ENCODE peak calls at places on chromosomes 5 and 9, in ten cellular contexts. One of them, this sample, is unnamed.

GRCh38 chr9:3733039-3733408 is 207.2 kb upstream of the RFX3 start:
- DNase-seq in SJSA1: no peak
- DNase-seq in PC-9: no peak
- DNase-seq in OCI-LY7: no peak
- DNase-seq in GM23338: no peak
- DNase-seq in RWPE1: no peak
- DNase-seq in breast epithelium: no peak
- DNase-seq in cardiac muscle cell: no peak
- DNase-seq in right cardiac atrium: no peak
- DNase-seq in Peyer's patch: no peak
- DNase-seq in this sample: no peak

GRCh38 chr5:168300377-168301182 is 9.1 kb downstream of the WWC1 start:
- DNase-seq in SJSA1: no peak
- DNase-seq in PC-9: no peak
- DNase-seq in OCI-LY7: no peak
- DNase-seq in GM23338: peak
- DNase-seq in RWPE1: peak
- DNase-seq in breast epithelium: no peak
- DNase-seq in cardiac muscle cell: no peak
- DNase-seq in right cardiac atrium: no peak
- DNase-seq in Peyer's patch: no peak
- DNase-seq in this sample: no peak

GRCh38 chr9:128374221-128374675 is 3.1 kb downstream of the URM1 start:
- DNase-seq in SJSA1: no peak
- DNase-seq in PC-9: no peak
- DNase-seq in OCI-LY7: no peak
- DNase-seq in GM23338: no peak
- DNase-seq in RWPE1: no peak
- DNase-seq in breast epithelium: no peak
- DNase-seq in cardiac muscle cell: no peak
- DNase-seq in right cardiac atrium: no peak
- DNase-seq in Peyer's patch: no peak
- DNase-seq in this sample: peak

GRCh38 chr9:111037744-111038335 is 430 bp downstream of the LPAR1 start:
- DNase-seq in SJSA1: peak
- DNase-seq in PC-9: peak
- DNase-seq in OCI-LY7: no peak
- DNase-seq in GM23338: peak
- DNase-seq in RWPE1: peak
- DNase-seq in breast epithelium: no peak
- DNase-seq in cardiac muscle cell: peak
- DNase-seq in right cardiac atrium: peak
- DNase-seq in Peyer's patch: peak
- DNase-seq in this sample: no peak

GRCh38 chr9:33794560-33794959 is 801 bp upstream of the PRSS3 start:
- DNase-seq in SJSA1: no peak
- DNase-seq in PC-9: no peak
- DNase-seq in OCI-LY7: no peak
- DNase-seq in GM23338: no peak
- DNase-seq in RWPE1: no peak
- DNase-seq in breast epithelium: no peak
- DNase-seq in cardiac muscle cell: no peak
- DNase-seq in right cardiac atrium: no peak
- DNase-seq in Peyer's patch: no peak
- DNase-seq in this sample: no peak

GRCh38 chr5:164073013-164073535 is 567.7 kb downstream of the MAT2B start:
- DNase-seq in SJSA1: no peak
- DNase-seq in PC-9: no peak
- DNase-seq in OCI-LY7: no peak
- DNase-seq in GM23338: no peak
- DNase-seq in RWPE1: no peak
- DNase-seq in breast epithelium: no peak
- DNase-seq in cardiac muscle cell: peak
- DNase-seq in right cardiac atrium: no peak
- DNase-seq in Peyer's patch: no peak
- DNase-seq in this sample: no peak

GRCh38 chr5:179217356-179217755 is 127.9 kb downstream of the ADAMTS2 start:
- DNase-seq in SJSA1: no peak
- DNase-seq in PC-9: no peak
- DNase-seq in OCI-LY7: no peak
- DNase-seq in GM23338: no peak
- DNase-seq in RWPE1: no peak
- DNase-seq in breast epithelium: no peak
- DNase-seq in cardiac muscle cell: no peak
- DNase-seq in right cardiac atrium: no peak
- DNase-seq in Peyer's patch: no peak
- DNase-seq in this sample: no peak

GRCh38 chr9:108386859-108387384 is 468.9 kb downstream of the ACTL7B start:
- DNase-seq in SJSA1: peak
- DNase-seq in PC-9: no peak
- DNase-seq in OCI-LY7: no peak
- DNase-seq in GM23338: no peak
- DNase-seq in RWPE1: peak
- DNase-seq in breast epithelium: no peak
- DNase-seq in cardiac muscle cell: no peak
- DNase-seq in right cardiac atrium: no peak
- DNase-seq in Peyer's patch: no peak
- DNase-seq in this sample: no peak

GRCh38 chr5:143682788-143683419 is 129.1 kb upstream of the HMHB1 start:
- DNase-seq in SJSA1: no peak
- DNase-seq in PC-9: no peak
- DNase-seq in OCI-LY7: no peak
- DNase-seq in GM23338: no peak
- DNase-seq in RWPE1: no peak
- DNase-seq in breast epithelium: no peak
- DNase-seq in cardiac muscle cell: no peak
- DNase-seq in right cardiac atrium: no peak
- DNase-seq in Peyer's patch: no peak
- DNase-seq in this sample: no peak

GRCh38 chr5:133261993-133262392 is 210.2 kb downstream of the HSPA4 start:
- DNase-seq in SJSA1: no peak
- DNase-seq in PC-9: no peak
- DNase-seq in OCI-LY7: no peak
- DNase-seq in GM23338: peak
- DNase-seq in RWPE1: no peak
- DNase-seq in breast epithelium: no peak
- DNase-seq in cardiac muscle cell: peak
- DNase-seq in right cardiac atrium: no peak
- DNase-seq in Peyer's patch: no peak
- DNase-seq in this sample: no peak

GRCh38 chr5:9722826-9723225 is 92.7 kb upstream of the TAS2R1 start:
- DNase-seq in SJSA1: no peak
- DNase-seq in PC-9: no peak
- DNase-seq in OCI-LY7: no peak
- DNase-seq in GM23338: no peak
- DNase-seq in RWPE1: no peak
- DNase-seq in breast epithelium: no peak
- DNase-seq in cardiac muscle cell: no peak
- DNase-seq in right cardiac atrium: no peak
- DNase-seq in Peyer's patch: no peak
- DNase-seq in this sample: no peak

GRCh38 chr5:56155085-56155484 is 78.0 kb downstream of the ANKRD55 start:
- DNase-seq in SJSA1: no peak
- DNase-seq in PC-9: peak
- DNase-seq in OCI-LY7: no peak
- DNase-seq in GM23338: no peak
- DNase-seq in RWPE1: no peak
- DNase-seq in breast epithelium: no peak
- DNase-seq in cardiac muscle cell: no peak
- DNase-seq in right cardiac atrium: no peak
- DNase-seq in Peyer's patch: no peak
- DNase-seq in this sample: no peak

GRCh38 chr9:105681313-105681712 is 13.0 kb upstream of the TMEM38B start:
- DNase-seq in SJSA1: no peak
- DNase-seq in PC-9: no peak
- DNase-seq in OCI-LY7: no peak
- DNase-seq in GM23338: no peak
- DNase-seq in RWPE1: no peak
- DNase-seq in breast epithelium: no peak
- DNase-seq in cardiac muscle cell: no peak
- DNase-seq in right cardiac atrium: no peak
- DNase-seq in Peyer's patch: no peak
- DNase-seq in this sample: no peak

DNA sequence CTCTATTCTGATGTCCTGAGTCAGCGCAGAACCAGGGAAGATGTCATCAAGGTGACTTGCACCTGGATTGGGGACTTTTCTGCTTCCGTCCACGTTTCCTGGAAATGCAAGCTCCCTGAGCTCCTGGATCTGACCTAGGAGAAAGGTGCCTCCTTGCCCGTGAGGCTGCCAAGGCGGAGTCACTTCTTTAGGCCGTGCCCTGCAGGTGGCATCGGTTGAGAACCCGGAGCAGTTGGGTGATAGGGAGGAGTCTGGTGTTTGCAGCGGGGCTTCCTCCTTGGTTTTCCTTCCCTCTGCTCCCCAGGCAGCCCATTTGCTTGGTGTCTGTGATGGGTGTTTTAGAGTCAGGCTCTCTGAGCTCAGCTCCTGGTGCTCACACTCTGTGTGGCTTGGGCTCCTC is 15.2 kb downstream of the NANS start:
- DNase-seq in SJSA1: no peak
- DNase-seq in PC-9: no peak
- DNase-seq in OCI-LY7: no peak
- DNase-seq in GM23338: no peak
- DNase-seq in RWPE1: no peak
- DNase-seq in breast epithelium: no peak
- DNase-seq in cardiac muscle cell: no peak
- DNase-seq in right cardiac atrium: no peak
- DNase-seq in Peyer's patch: peak
- DNase-seq in this sample: no peak
- H3K27ac ChIP-seq in SJSA1: no peak
- H3K27ac ChIP-seq in PC-9: peak
- H3K27ac ChIP-seq in OCI-LY7: no peak
- H3K27ac ChIP-seq in GM23338: no peak
- H3K27ac ChIP-seq in RWPE1: peak
- H3K27ac ChIP-seq in breast epithelium: peak
- H3K27ac ChIP-seq in cardiac muscle cell: no peak
- H3K27ac ChIP-seq in right cardiac atrium: no peak
- H3K27ac ChIP-seq in Peyer's patch: no peak
- H3K27ac ChIP-seq in this sample: no peak

GRCh38 chr5:80229902-80230255 is 26.0 kb downstream of the SERINC5 start:
- DNase-seq in SJSA1: no peak
- DNase-seq in PC-9: no peak
- DNase-seq in OCI-LY7: no peak
- DNase-seq in GM23338: peak
- DNase-seq in RWPE1: no peak
- DNase-seq in breast epithelium: no peak
- DNase-seq in cardiac muscle cell: no peak
- DNase-seq in right cardiac atrium: no peak
- DNase-seq in Peyer's patch: no peak
- DNase-seq in this sample: no peak
- H3K27ac ChIP-seq in SJSA1: peak
- H3K27ac ChIP-seq in PC-9: peak
- H3K27ac ChIP-seq in OCI-LY7: no peak
- H3K27ac ChIP-seq in GM23338: peak
- H3K27ac ChIP-seq in RWPE1: no peak
- H3K27ac ChIP-seq in breast epithelium: peak
- H3K27ac ChIP-seq in cardiac muscle cell: peak
- H3K27ac ChIP-seq in right cardiac atrium: no peak
- H3K27ac ChIP-seq in Peyer's patch: no peak
- H3K27ac ChIP-seq in this sample: no peak

GRCh38 chr9:89436326-89436725 is 61.6 kb downstream of the SEMA4D start:
- DNase-seq in SJSA1: no peak
- DNase-seq in PC-9: no peak
- DNase-seq in OCI-LY7: no peak
- DNase-seq in GM23338: no peak
- DNase-seq in RWPE1: no peak
- DNase-seq in breast epithelium: no peak
- DNase-seq in cardiac muscle cell: no peak
- DNase-seq in right cardiac atrium: no peak
- DNase-seq in Peyer's patch: no peak
- DNase-seq in this sample: peak

GRCh38 chr9:89437772-89438171 is 60.1 kb downstream of the SEMA4D start:
- DNase-seq in SJSA1: no peak
- DNase-seq in PC-9: no peak
- DNase-seq in OCI-LY7: no peak
- DNase-seq in GM23338: no peak
- DNase-seq in RWPE1: no peak
- DNase-seq in breast epithelium: no peak
- DNase-seq in cardiac muscle cell: no peak
- DNase-seq in right cardiac atrium: no peak
- DNase-seq in Peyer's patch: no peak
- DNase-seq in this sample: no peak

GRCh38 chr9:89438194-89438593 is 59.7 kb downstream of the SEMA4D start:
- DNase-seq in SJSA1: no peak
- DNase-seq in PC-9: no peak
- DNase-seq in OCI-LY7: no peak
- DNase-seq in GM23338: no peak
- DNase-seq in RWPE1: no peak
- DNase-seq in breast epithelium: no peak
- DNase-seq in cardiac muscle cell: no peak
- DNase-seq in right cardiac atrium: no peak
- DNase-seq in Peyer's patch: no peak
- DNase-seq in this sample: no peak

GRCh38 chr9:89435315-89435823 is 62.5 kb downstream of the SEMA4D start:
- DNase-seq in SJSA1: no peak
- DNase-seq in PC-9: peak
- DNase-seq in OCI-LY7: peak
- DNase-seq in GM23338: peak
- DNase-seq in RWPE1: peak
- DNase-seq in breast epithelium: peak
- DNase-seq in cardiac muscle cell: no peak
- DNase-seq in right cardiac atrium: no peak
- DNase-seq in Peyer's patch: peak
- DNase-seq in this sample: no peak

DNA sequence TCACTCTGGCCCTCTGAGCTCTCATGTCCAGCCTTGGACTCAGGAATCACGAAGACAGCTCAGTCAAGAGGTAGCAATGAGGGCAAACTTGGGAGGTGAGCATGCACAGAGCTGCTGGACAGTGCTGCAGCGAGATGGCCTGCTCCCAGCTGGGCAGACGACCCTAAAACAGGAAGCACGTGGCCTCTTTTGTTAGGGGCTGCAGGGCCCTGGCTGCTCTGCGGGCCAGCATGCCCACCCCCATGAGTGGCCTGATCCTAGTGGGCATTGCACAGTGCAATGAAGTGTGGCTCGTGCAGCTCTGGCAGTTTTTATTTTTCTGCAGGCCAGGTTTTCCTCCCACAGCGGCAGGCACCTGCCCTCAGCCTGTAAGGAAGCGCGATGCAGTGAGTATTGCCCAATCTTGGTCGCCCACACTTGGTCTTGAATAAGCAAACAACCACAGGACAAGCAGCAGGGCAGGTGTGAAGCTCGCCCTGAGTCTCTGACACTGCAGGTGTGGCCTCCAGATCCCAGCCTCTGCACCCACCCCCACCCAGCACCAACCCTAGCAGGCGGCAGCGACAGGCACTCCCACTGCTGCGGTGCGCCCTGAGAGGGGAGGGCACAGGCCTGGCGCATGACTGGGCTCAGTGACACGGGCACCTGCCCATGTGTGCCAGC is 60.8 kb downstream of the SEMA4D start:
- DNase-seq in SJSA1: no peak
- DNase-seq in PC-9: no peak
- DNase-seq in OCI-LY7: peak
- DNase-seq in GM23338: no peak
- DNase-seq in RWPE1: peak
- DNase-seq in breast epithelium: peak
- DNase-seq in cardiac muscle cell: no peak
- DNase-seq in right cardiac atrium: no peak
- DNase-seq in Peyer's patch: peak
- DNase-seq in this sample: no peak
- H3K27ac ChIP-seq in SJSA1: no peak
- H3K27ac ChIP-seq in PC-9: no peak
- H3K27ac ChIP-seq in OCI-LY7: no peak
- H3K27ac ChIP-seq in GM23338: peak
- H3K27ac ChIP-seq in RWPE1: no peak
- H3K27ac ChIP-seq in breast epithelium: no peak
- H3K27ac ChIP-seq in cardiac muscle cell: no peak
- H3K27ac ChIP-seq in right cardiac atrium: no peak
- H3K27ac ChIP-seq in Peyer's patch: peak
- H3K27ac ChIP-seq in this sample: peak

GRCh38 chr9:35756275-35756742 is 2.2 kb upstream of the MSMP start:
- DNase-seq in SJSA1: no peak
- DNase-seq in PC-9: no peak
- DNase-seq in OCI-LY7: no peak
- DNase-seq in GM23338: peak
- DNase-seq in RWPE1: no peak
- DNase-seq in breast epithelium: no peak
- DNase-seq in cardiac muscle cell: peak
- DNase-seq in right cardiac atrium: peak
- DNase-seq in Peyer's patch: no peak
- DNase-seq in this sample: no peak
- H3K27ac ChIP-seq in SJSA1: no peak
- H3K27ac ChIP-seq in PC-9: peak
- H3K27ac ChIP-seq in OCI-LY7: peak
- H3K27ac ChIP-seq in GM23338: peak
- H3K27ac ChIP-seq in RWPE1: peak
- H3K27ac ChIP-seq in breast epithelium: peak
- H3K27ac ChIP-seq in cardiac muscle cell: peak
- H3K27ac ChIP-seq in right cardiac atrium: no peak
- H3K27ac ChIP-seq in Peyer's patch: peak
- H3K27ac ChIP-seq in this sample: peak

This sample was measured in caudate nucleus.